ENCODE peak calls at places on chromosomes 5 and 9, in five cellular contexts. K, X, M, P and C are unnamed samples.

GRCh38 chr9:21110708-21111576 is 30.7 kb downstream of the IFNW1 start:
- DNase-seq in K (peak), X (no peak), M (peak), P (peak), C (peak)

GRCh38 chr5:169094586-169095409 is 206.1 kb downstream of the SLIT3 start:
- DNase-seq in K (peak), X (no peak), M (no peak), P (no peak), C (peak)

GRCh38 chr5:54063817-54064216 is 246.6 kb downstream of the ARL15 start:
- DNase-seq in K (peak), X (no peak), M (no peak), P (no peak), C (peak)

GRCh38 chr9:109856785-109857184 is 76.8 kb downstream of the PALM2AKAP2 start:
- DNase-seq in K (peak), X (no peak), M (no peak), P (no peak), C (peak)

GRCh38 chr9:129320575-129321311 is 142.7 kb upstream of the IER5L start:
- DNase-seq in K (peak), X (no peak), M (peak), P (peak), C (peak)

GRCh38 chr5:180811623-180812119 is 9.1 kb upstream of the MGAT1 start:
- DNase-seq in K (no peak), X (no peak), M (no peak), P (no peak), C (no peak)

GRCh38 chr5:38426986-38427950 is 129.2 kb downstream of the LIFR start:
- DNase-seq in K (peak), X (no peak), M (no peak), P (no peak), C (no peak)

GRCh38 chr5:135598691-135599395 is 20.1 kb upstream of the CXCL14 start:
- DNase-seq in K (no peak), X (no peak), M (no peak), P (no peak), C (no peak)

GRCh38 chr5:76209297-76209696 is 126.1 kb downstream of the SV2C start:
- DNase-seq in K (no peak), X (no peak), M (no peak), P (no peak), C (no peak)

GRCh38 chr5:42057254-42057690 is 132.2 kb downstream of the FBXO4 start:
- DNase-seq in K (no peak), X (peak), M (peak), P (peak), C (peak)

GRCh38 chr5:72790188-72790587 is 26.3 kb upstream of the TNPO1 start:
- DNase-seq in K (peak), X (no peak), M (no peak), P (no peak), C (no peak)

GRCh38 chr5:94778299-94778698 is 159.8 kb downstream of the SLF1 start:
- DNase-seq in K (no peak), X (no peak), M (no peak), P (no peak), C (no peak)

GRCh38 chr5:173885481-173886010 is 2.6 kb upstream of the CPEB4 start:
- DNase-seq in K (no peak), X (no peak), M (no peak), P (peak), C (peak)

GRCh38 chr5:153463806-153464205 is 26.7 kb upstream of the GRIA1 start:
- DNase-seq in K (peak), X (no peak), M (no peak), P (no peak), C (peak)

GRCh38 chr9:78921341-78921740 is 624.4 kb downstream of the PSAT1 start:
- DNase-seq in K (peak), X (no peak), M (no peak), P (peak), C (no peak)

GRCh38 chr5:65867509-65868195 is 58.7 kb upstream of the ERBIN start:
- DNase-seq in K (peak), X (no peak), M (no peak), P (peak), C (peak)

GRCh38 chr5:140357731-140358093 is 2.3 kb upstream of the SLC4A9 start:
- DNase-seq in K (peak), X (peak), M (peak), P (peak), C (peak)

GRCh38 chr9:127104465-127105311 is 17.7 kb downstream of the ANGPTL2 start:
- DNase-seq in K (no peak), X (no peak), M (no peak), P (no peak), C (peak)

GRCh38 chr5:125326114-125326513 is 579.7 kb upstream of the ZNF608 start:
- DNase-seq in K (peak), X (no peak), M (no peak), P (peak), C (peak)

GRCh38 chr5:72115277-72115676 is 8.0 kb downstream of the MAP1B start:
- DNase-seq in K (no peak), X (no peak), M (no peak), P (no peak), C (no peak)

GRCh38 chr5:1503301-1504243 is 20.2 kb downstream of the LPCAT1 start:
- DNase-seq in K (peak), X (no peak), M (no peak), P (peak), C (peak)

GRCh38 chr5:34538026-34538672 is 118.0 kb upstream of the RAI14 start:
- DNase-seq in K (no peak), X (no peak), M (no peak), P (no peak), C (no peak)

GRCh38 chr5:6674421-6674820 is 38.8 kb upstream of the TENT4A start:
- DNase-seq in K (no peak), X (no peak), M (no peak), P (no peak), C (no peak)

GRCh38 chr5:80955082-80955481 is 5.1 kb upstream of the RASGRF2 start:
- DNase-seq in K (no peak), X (no peak), M (no peak), P (no peak), C (no peak)

GRCh38 chr5:66661149-66661548 is 65.0 kb downstream of the MAST4 start:
- DNase-seq in K (peak), X (no peak), M (no peak), P (no peak), C (peak)

GRCh38 chr9:71004196-71004595 is 117.2 kb downstream of the TRPM3 start:
- DNase-seq in K (peak), X (no peak), M (no peak), P (no peak), C (peak)